ENCODE peak calls at places on chromosomes 5 and 9, in seven cellular contexts. One of them, this sample, is unnamed.

GRCh38 chr9:127308559-127309429 is 44.2 kb downstream of the GARNL3 start:
- DNase-seq in NCI-H1105 treated with DMSO at 0.1 percent for 48 hours: no peak
- DNase-seq in substantia nigra: no peak
- DNase-seq in activated naive CD4-positive, alpha-beta T cell treated with Interleukin-2 at 50 U/mL for 16 hours: no peak
- DNase-seq in PC-3: peak
- DNase-seq in RWPE1: peak
- DNase-seq in stimulated activated naive CD8-positive, alpha-beta T cell treated with anti-CD3 and anti-CD28 coated beads, Interleukin-15, Interleukin-2, amounts not matched to agents 100 U/mL and 50 U/mL, for 24 hours: no peak
- DNase-seq in this sample: no peak

GRCh38 chr5:16735092-16735970 is 118.5 kb upstream of the RETREG1 start:
- DNase-seq in NCI-H1105 treated with DMSO at 0.1 percent for 48 hours: no peak
- DNase-seq in substantia nigra: no peak
- DNase-seq in activated naive CD4-positive, alpha-beta T cell treated with Interleukin-2 at 50 U/mL for 16 hours: no peak
- DNase-seq in PC-3: no peak
- DNase-seq in RWPE1: no peak
- DNase-seq in stimulated activated naive CD8-positive, alpha-beta T cell treated with anti-CD3 and anti-CD28 coated beads, Interleukin-15, Interleukin-2, amounts not matched to agents 100 U/mL and 50 U/mL, for 24 hours: no peak
- DNase-seq in this sample: no peak

GRCh38 chr5:132979367-132979935 is 16.0 kb upstream of the AFF4 start:
- DNase-seq in NCI-H1105 treated with DMSO at 0.1 percent for 48 hours: no peak
- DNase-seq in substantia nigra: no peak
- DNase-seq in activated naive CD4-positive, alpha-beta T cell treated with Interleukin-2 at 50 U/mL for 16 hours: no peak
- DNase-seq in PC-3: peak
- DNase-seq in RWPE1: peak
- DNase-seq in stimulated activated naive CD8-positive, alpha-beta T cell treated with anti-CD3 and anti-CD28 coated beads, Interleukin-15, Interleukin-2, amounts not matched to agents 100 U/mL and 50 U/mL, for 24 hours: no peak
- DNase-seq in this sample: no peak

GRCh38 chr9:34986541-34987047 is 3.0 kb upstream of the DNAJB5 start:
- DNase-seq in NCI-H1105 treated with DMSO at 0.1 percent for 48 hours: peak
- DNase-seq in substantia nigra: peak
- DNase-seq in activated naive CD4-positive, alpha-beta T cell treated with Interleukin-2 at 50 U/mL for 16 hours: peak
- DNase-seq in PC-3: no peak
- DNase-seq in RWPE1: no peak
- DNase-seq in stimulated activated naive CD8-positive, alpha-beta T cell treated with anti-CD3 and anti-CD28 coated beads, Interleukin-15, Interleukin-2, amounts not matched to agents 100 U/mL and 50 U/mL, for 24 hours: peak
- DNase-seq in this sample: peak

GRCh38 chr5:124111886-124112285 is 599.9 kb downstream of the CSNK1G3 start:
- DNase-seq in NCI-H1105 treated with DMSO at 0.1 percent for 48 hours: no peak
- DNase-seq in substantia nigra: no peak
- DNase-seq in activated naive CD4-positive, alpha-beta T cell treated with Interleukin-2 at 50 U/mL for 16 hours: no peak
- DNase-seq in PC-3: peak
- DNase-seq in RWPE1: peak
- DNase-seq in stimulated activated naive CD8-positive, alpha-beta T cell treated with anti-CD3 and anti-CD28 coated beads, Interleukin-15, Interleukin-2, amounts not matched to agents 100 U/mL and 50 U/mL, for 24 hours: no peak
- DNase-seq in this sample: no peak

GRCh38 chr5:75616286-75616810 is 5.1 kb downstream of the ANKDD1B start:
- DNase-seq in NCI-H1105 treated with DMSO at 0.1 percent for 48 hours: no peak
- DNase-seq in substantia nigra: no peak
- DNase-seq in activated naive CD4-positive, alpha-beta T cell treated with Interleukin-2 at 50 U/mL for 16 hours: no peak
- DNase-seq in PC-3: no peak
- DNase-seq in RWPE1: no peak
- DNase-seq in stimulated activated naive CD8-positive, alpha-beta T cell treated with anti-CD3 and anti-CD28 coated beads, Interleukin-15, Interleukin-2, amounts not matched to agents 100 U/mL and 50 U/mL, for 24 hours: no peak
- DNase-seq in this sample: no peak

GRCh38 chr5:107671742-107672211 is 1.0 kb upstream of the EFNA5 start:
- DNase-seq in NCI-H1105 treated with DMSO at 0.1 percent for 48 hours: peak
- DNase-seq in substantia nigra: no peak
- DNase-seq in activated naive CD4-positive, alpha-beta T cell treated with Interleukin-2 at 50 U/mL for 16 hours: no peak
- DNase-seq in PC-3: peak
- DNase-seq in RWPE1: peak
- DNase-seq in stimulated activated naive CD8-positive, alpha-beta T cell treated with anti-CD3 and anti-CD28 coated beads, Interleukin-15, Interleukin-2, amounts not matched to agents 100 U/mL and 50 U/mL, for 24 hours: no peak
- DNase-seq in this sample: no peak

GRCh38 chr5:170630711-170631141 is 126.9 kb downstream of the KCNIP1 start:
- DNase-seq in NCI-H1105 treated with DMSO at 0.1 percent for 48 hours: no peak
- DNase-seq in substantia nigra: peak
- DNase-seq in activated naive CD4-positive, alpha-beta T cell treated with Interleukin-2 at 50 U/mL for 16 hours: no peak
- DNase-seq in PC-3: no peak
- DNase-seq in RWPE1: no peak
- DNase-seq in stimulated activated naive CD8-positive, alpha-beta T cell treated with anti-CD3 and anti-CD28 coated beads, Interleukin-15, Interleukin-2, amounts not matched to agents 100 U/mL and 50 U/mL, for 24 hours: no peak
- DNase-seq in this sample: no peak

GRCh38 chr9:83070257-83070656 is 7.3 kb upstream of the RASEF start:
- DNase-seq in NCI-H1105 treated with DMSO at 0.1 percent for 48 hours: no peak
- DNase-seq in substantia nigra: no peak
- DNase-seq in activated naive CD4-positive, alpha-beta T cell treated with Interleukin-2 at 50 U/mL for 16 hours: no peak
- DNase-seq in PC-3: peak
- DNase-seq in RWPE1: peak
- DNase-seq in stimulated activated naive CD8-positive, alpha-beta T cell treated with anti-CD3 and anti-CD28 coated beads, Interleukin-15, Interleukin-2, amounts not matched to agents 100 U/mL and 50 U/mL, for 24 hours: no peak
- DNase-seq in this sample: no peak

GRCh38 chr9:124280176-124280691 is 22.5 kb downstream of the NEK6 start:
- DNase-seq in NCI-H1105 treated with DMSO at 0.1 percent for 48 hours: no peak
- DNase-seq in substantia nigra: peak
- DNase-seq in activated naive CD4-positive, alpha-beta T cell treated with Interleukin-2 at 50 U/mL for 16 hours: no peak
- DNase-seq in PC-3: peak
- DNase-seq in RWPE1: peak
- DNase-seq in stimulated activated naive CD8-positive, alpha-beta T cell treated with anti-CD3 and anti-CD28 coated beads, Interleukin-15, Interleukin-2, amounts not matched to agents 100 U/mL and 50 U/mL, for 24 hours: no peak
- DNase-seq in this sample: no peak

GRCh38 chr5:139807647-139808030 is 12.0 kb downstream of the PSD2 start:
- DNase-seq in NCI-H1105 treated with DMSO at 0.1 percent for 48 hours: no peak
- DNase-seq in substantia nigra: no peak
- DNase-seq in activated naive CD4-positive, alpha-beta T cell treated with Interleukin-2 at 50 U/mL for 16 hours: no peak
- DNase-seq in PC-3: no peak
- DNase-seq in RWPE1: no peak
- DNase-seq in stimulated activated naive CD8-positive, alpha-beta T cell treated with anti-CD3 and anti-CD28 coated beads, Interleukin-15, Interleukin-2, amounts not matched to agents 100 U/mL and 50 U/mL, for 24 hours: no peak
- DNase-seq in this sample: no peak

GRCh38 chr5:106880656-106881055 is 790.1 kb downstream of the EFNA5 start:
- DNase-seq in NCI-H1105 treated with DMSO at 0.1 percent for 48 hours: no peak
- DNase-seq in substantia nigra: no peak
- DNase-seq in activated naive CD4-positive, alpha-beta T cell treated with Interleukin-2 at 50 U/mL for 16 hours: no peak
- DNase-seq in PC-3: peak
- DNase-seq in RWPE1: peak
- DNase-seq in stimulated activated naive CD8-positive, alpha-beta T cell treated with anti-CD3 and anti-CD28 coated beads, Interleukin-15, Interleukin-2, amounts not matched to agents 100 U/mL and 50 U/mL, for 24 hours: no peak
- DNase-seq in this sample: no peak

GRCh38 chr5:161641444-161641843 is 44.1 kb upstream of the GABRA6 start:
- DNase-seq in NCI-H1105 treated with DMSO at 0.1 percent for 48 hours: no peak
- DNase-seq in substantia nigra: no peak
- DNase-seq in activated naive CD4-positive, alpha-beta T cell treated with Interleukin-2 at 50 U/mL for 16 hours: no peak
- DNase-seq in PC-3: no peak
- DNase-seq in RWPE1: no peak
- DNase-seq in stimulated activated naive CD8-positive, alpha-beta T cell treated with anti-CD3 and anti-CD28 coated beads, Interleukin-15, Interleukin-2, amounts not matched to agents 100 U/mL and 50 U/mL, for 24 hours: no peak
- DNase-seq in this sample: no peak

GRCh38 chr9:78131969-78132687 is 100.5 kb upstream of the GNAQ start:
- DNase-seq in NCI-H1105 treated with DMSO at 0.1 percent for 48 hours: no peak
- DNase-seq in substantia nigra: no peak
- DNase-seq in activated naive CD4-positive, alpha-beta T cell treated with Interleukin-2 at 50 U/mL for 16 hours: no peak
- DNase-seq in PC-3: peak
- DNase-seq in RWPE1: no peak
- DNase-seq in stimulated activated naive CD8-positive, alpha-beta T cell treated with anti-CD3 and anti-CD28 coated beads, Interleukin-15, Interleukin-2, amounts not matched to agents 100 U/mL and 50 U/mL, for 24 hours: no peak
- DNase-seq in this sample: no peak

GRCh38 chr5:158153508-158153907 is 294.6 kb upstream of the CLINT1 start:
- DNase-seq in NCI-H1105 treated with DMSO at 0.1 percent for 48 hours: no peak
- DNase-seq in substantia nigra: no peak
- DNase-seq in activated naive CD4-positive, alpha-beta T cell treated with Interleukin-2 at 50 U/mL for 16 hours: no peak
- DNase-seq in PC-3: no peak
- DNase-seq in RWPE1: no peak
- DNase-seq in stimulated activated naive CD8-positive, alpha-beta T cell treated with anti-CD3 and anti-CD28 coated beads, Interleukin-15, Interleukin-2, amounts not matched to agents 100 U/mL and 50 U/mL, for 24 hours: no peak
- DNase-seq in this sample: no peak

This sample was measured in activated CD8-positive, alpha-beta T cell treated with anti-CD3 and anti-CD28 coated beads for 36 hours.